ENCODE peak calls at places on chromosomes 11 and 22, in seven cellular contexts. I, Z, R, Y, A, O and M are unnamed samples.

GRCh38 chr11:74371269-74372039 is 26.8 kb downstream of the PGM2L1 start:
- DNase-seq in A (no peak), O (no peak), R (peak; percentile 36), Z (no peak), I (peak; percentile 96), Y (no peak), M (no peak)

GRCh38 chr11:31607914-31608313 is 98.3 kb downstream of the ELP4 start:
- DNase-seq in Y (no peak), O (no peak), I (no peak), Z (no peak), R (no peak), A (no peak), M (no peak)

GRCh38 chr11:108872781-108873291 is 208.0 kb downstream of the DDX10 start:
- DNase-seq in I (peak; percentile 44), Z (no peak), A (no peak), R (no peak), Y (no peak), O (no peak), M (no peak)

GRCh38 chr22:37894939-37895670 is 11.0 kb upstream of the MICALL1 start:
- DNase-seq in I (no peak), Z (no peak), R (no peak), Y (peak; percentile 5), O (peak; percentile 63), A (peak; percentile 75), M (no peak)

GRCh38 chr22:48845356-48845936 is 982.2 kb downstream of the BRD1 start:
- DNase-seq in I (no peak), A (no peak), O (no peak), R (no peak), Y (no peak), Z (no peak), M (peak; percentile 77)

GRCh38 chr11:95711162-95711944 is 78.2 kb downstream of the FAM76B start:
- DNase-seq in Z (no peak), O (no peak), Y (no peak), A (no peak), R (peak; percentile 81), I (peak; percentile 80), M (no peak)

GRCh38 chr11:84264066-84264465 is 977.9 kb upstream of the CCDC90B start:
- DNase-seq in A (no peak), I (no peak), Z (no peak), Y (no peak), O (no peak), R (no peak), M (no peak)

GRCh38 chr22:41931701-41932269 is 5.2 kb upstream of the TNFRSF13C start:
- DNase-seq in I (no peak), A (no peak), Z (no peak), Y (no peak), R (no peak), O (no peak), M (no peak)

GRCh38 chr11:20207781-20208621 is 47.7 kb upstream of the DBX1 start:
- DNase-seq in Z (peak; percentile 49), Y (no peak), A (peak; percentile 64), O (no peak), I (no peak), R (no peak), M (no peak)

GRCh38 chr11:110088535-110089344 is 4.5 kb upstream of the ZC3H12C start:
- DNase-seq in A (no peak), Y (no peak), Z (no peak), R (no peak), O (no peak), I (no peak), M (no peak)

GRCh38 chr11:64157987-64158386 is 7.9 kb downstream of the MACROD1 start:
- DNase-seq in I (no peak), Y (no peak), A (no peak), Z (no peak), R (no peak), O (no peak), M (no peak)

GRCh38 chr22:40512426-40513136 is 123.9 kb downstream of the MRTFA start:
- DNase-seq in I (peak; percentile 86), R (peak; percentile 100), Z (no peak), A (no peak), Y (no peak), O (peak; percentile 32), M (no peak)

GRCh38 chr11:12220305-12220704 is 109.9 kb downstream of the MICAL2 start:
- DNase-seq in R (no peak), A (no peak), O (no peak), I (no peak), Z (no peak), Y (no peak), M (no peak)

GRCh38 chr11:16782226-16782919 is 43.9 kb downstream of the C11orf58 start:
- DNase-seq in R (no peak), I (no peak), O (no peak), Z (no peak), A (no peak), Y (no peak), M (peak; percentile 52)

GRCh38 chr22:46088541-46089311 is 61.6 kb upstream of the PPARA start:
- DNase-seq in I (peak; percentile 76), O (no peak), R (peak; percentile 87), Z (peak; percentile 64), Y (no peak), A (no peak), M (peak; percentile 74)

GRCh38 chr22:38414009-38414395 is 41.0 kb downstream of the KCNJ4 start:
- DNase-seq in Y (no peak), A (no peak), Z (peak; percentile 14), R (no peak), I (no peak), O (no peak), M (no peak)

GRCh38 chr11:117444256-117445096 is 116.8 kb downstream of the CEP164 start:
- DNase-seq in Y (no peak), Z (no peak), A (no peak), I (no peak), R (no peak), O (no peak), M (no peak)

GRCh38 chr11:117442869-117443239 is 115.2 kb downstream of the CEP164 start:
- DNase-seq in Y (no peak), Z (no peak), I (no peak), O (no peak), A (no peak), R (no peak), M (peak; percentile 71)

GRCh38 chr11:117442049-117442868 is 114.6 kb downstream of the CEP164 start:
- DNase-seq in O (no peak), Z (no peak), Y (no peak), I (no peak), R (no peak), A (no peak), M (peak; percentile 7)

GRCh38 chr11:117445097-117445658 is 117.5 kb downstream of the CEP164 start:
- DNase-seq in O (no peak), Y (no peak), I (no peak), R (no peak), A (no peak), Z (no peak), M (no peak)

DNA sequence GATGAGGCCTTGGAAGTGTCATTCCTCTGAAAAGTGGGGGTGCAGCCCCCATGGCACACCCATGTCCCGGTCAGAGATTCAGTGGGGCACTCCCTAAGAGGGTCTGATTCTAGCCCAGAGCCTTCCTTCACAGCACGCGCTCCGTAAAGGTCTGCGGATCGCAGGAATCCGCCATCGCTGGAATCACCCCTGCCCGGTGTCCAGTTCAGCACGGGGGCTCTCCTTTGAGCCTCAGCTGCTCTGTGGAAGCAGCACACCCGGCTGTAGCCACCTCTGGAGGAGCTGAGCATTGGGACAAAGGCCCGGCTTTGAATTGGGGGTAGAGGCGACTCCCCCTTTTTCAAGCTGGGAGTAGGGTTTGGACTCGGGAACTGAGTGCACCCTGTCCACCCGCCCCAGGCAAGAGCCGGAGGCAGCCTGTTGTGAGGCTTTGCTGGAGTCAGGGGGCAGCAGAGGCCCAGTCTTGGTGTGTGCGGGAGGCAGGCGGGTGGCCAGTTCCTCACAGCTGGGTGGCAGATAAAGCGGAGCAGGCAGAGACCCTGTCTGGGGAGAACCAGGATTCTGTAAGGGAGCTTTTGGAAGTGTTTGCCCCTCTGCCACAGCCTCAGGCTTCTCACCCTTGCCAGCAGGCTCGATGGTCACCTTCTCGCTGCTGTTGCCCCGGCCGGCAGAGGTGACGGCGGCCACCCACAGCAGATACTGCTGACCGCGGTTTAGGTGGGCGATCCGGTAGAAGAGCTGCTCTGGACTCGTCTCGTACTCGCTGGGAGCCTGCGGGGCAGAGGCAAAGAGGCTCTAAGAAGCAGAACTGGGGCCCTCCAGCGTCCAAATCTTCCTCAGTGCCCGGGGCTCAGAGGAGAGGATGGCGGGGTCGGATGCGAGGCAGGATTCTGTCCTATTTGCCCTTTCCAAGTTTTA is 115.9 kb downstream of the CEP164 start:
- DNase-seq in I (peak; percentile 69), R (peak; percentile 27), Z (no peak), A (peak; percentile 86), O (peak; percentile 82), Y (peak; percentile 63), M (no peak)
- TF ChIP-seq CTCF in I (peak; percentile 75), R (peak; percentile 54), Z (peak; percentile 55), A (peak; percentile 82), O (peak; percentile 73), Y (peak; percentile 69), M (peak; percentile 76)

DNA sequence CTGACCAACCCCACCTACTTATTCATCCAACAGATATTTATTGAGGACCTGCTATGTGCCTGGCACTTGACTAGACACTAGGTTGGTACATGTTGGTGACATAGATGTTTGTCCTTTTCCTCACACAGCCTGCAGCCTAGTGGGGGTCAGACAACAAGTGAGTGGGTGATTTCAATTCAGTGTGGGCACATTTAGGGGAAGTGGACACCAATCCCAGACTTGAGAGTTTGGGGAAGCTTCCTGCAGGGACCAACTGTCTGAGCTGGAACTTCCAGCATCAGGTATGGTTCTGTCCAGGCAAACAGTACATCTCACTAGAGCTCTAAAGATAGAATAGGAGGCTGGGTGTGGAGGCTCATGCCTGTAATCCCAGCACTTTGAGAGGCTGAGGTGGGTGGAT is 5.8 kb upstream of the BCL9L start:
- DNase-seq in I (no peak), O (no peak), Z (no peak), R (no peak), Y (no peak), A (no peak), M (no peak)
- TF ChIP-seq CTCF in I (no peak), O (no peak), Z (no peak), R (no peak), Y (no peak), A (no peak), M (no peak)

GRCh38 chr11:124793466-124794278 is 6.5 kb downstream of the MSANTD2 start:
- DNase-seq in Y (peak; percentile 53), A (no peak), I (peak; percentile 71), Z (no peak), O (peak; percentile 71), R (peak; percentile 51), M (no peak)
- TF ChIP-seq CTCF in Y (peak; percentile 68), A (peak; percentile 88), I (peak; percentile 74), Z (peak; percentile 71), O (peak; percentile 61), R (peak; percentile 79), M (peak; percentile 84)

GRCh38 chr11:34886609-34887008 is 29.6 kb downstream of the APIP start:
- DNase-seq in R (no peak), Y (no peak), A (no peak), I (no peak), O (no peak), Z (no peak), M (no peak)

GRCh38 chr11:34891611-34892010 is 24.6 kb downstream of the APIP start:
- DNase-seq in R (no peak), Z (no peak), Y (no peak), A (no peak), O (no peak), I (no peak), M (no peak)

GRCh38 chr11:34890089-34890488 is 26.1 kb downstream of the APIP start:
- DNase-seq in O (no peak), I (no peak), A (no peak), R (no peak), Y (no peak), Z (no peak), M (no peak)

GRCh38 chr11:34887260-34887659 is 28.9 kb downstream of the APIP start:
- DNase-seq in R (no peak), A (no peak), Z (no peak), Y (no peak), I (no peak), O (no peak), M (no peak)

GRCh38 chr11:34890812-34891211 is 25.4 kb downstream of the APIP start:
- DNase-seq in A (no peak), O (peak; percentile 68), I (peak; percentile 78), Y (peak; percentile 16), Z (no peak), R (peak; percentile 46), M (no peak)
- TF ChIP-seq CTCF in A (peak; percentile 60), O (peak; percentile 61), I (peak; percentile 49), Y (peak; percentile 52), Z (peak; percentile 43), R (peak; percentile 58), M (peak; percentile 84)